ENCODE peak calls at places on chromosome 22, in nine cellular contexts. One of them, this sample, is unnamed.
A peak's percentile ranks its signal among the peaks of the same experiment; 100 is the strongest.

GRCh38 chr22:49502126-49502826 is 325.4 kb downstream of the BRD1 start:
- DNase-seq in epithelial cell of proximal tubule: peak; percentile 15
- DNase-seq in NB4: peak; percentile 94
- DNase-seq in IMR-90: no peak
- DNase-seq in AG09309: no peak
- DNase-seq in right lobe of liver: no peak
- DNase-seq in Caco-2: peak; percentile 25
- DNase-seq in cardiac muscle cell: no peak
- DNase-seq in HCT116: peak; percentile 68
- DNase-seq in this sample: no peak

GRCh38 chr22:49235463-49236300 is 592.0 kb downstream of the BRD1 start:
- DNase-seq in epithelial cell of proximal tubule: no peak
- DNase-seq in NB4: no peak
- DNase-seq in IMR-90: no peak
- DNase-seq in AG09309: no peak
- DNase-seq in right lobe of liver: no peak
- DNase-seq in Caco-2: peak; percentile 54
- DNase-seq in cardiac muscle cell: no peak
- DNase-seq in HCT116: no peak
- DNase-seq in this sample: no peak

GRCh38 chr22:31628969-31629723 is 32.9 kb downstream of the PISD start:
- DNase-seq in epithelial cell of proximal tubule: no peak
- DNase-seq in NB4: no peak
- DNase-seq in IMR-90: no peak
- DNase-seq in AG09309: no peak
- DNase-seq in right lobe of liver: no peak
- DNase-seq in Caco-2: no peak
- DNase-seq in cardiac muscle cell: no peak
- DNase-seq in HCT116: no peak
- DNase-seq in this sample: no peak

GRCh38 chr22:40436460-40437431 is 66.4 kb downstream of the SGSM3 start:
- DNase-seq in epithelial cell of proximal tubule: peak; percentile 19
- DNase-seq in NB4: peak; percentile 96
- DNase-seq in IMR-90: peak; percentile 74
- DNase-seq in AG09309: peak; percentile 63
- DNase-seq in right lobe of liver: no peak
- DNase-seq in Caco-2: peak; percentile 40
- DNase-seq in cardiac muscle cell: peak; percentile 78
- DNase-seq in HCT116: peak; percentile 53
- DNase-seq in this sample: peak; percentile 86

GRCh38 chr22:35445933-35446332 is 46.0 kb downstream of the MCM5 start:
- DNase-seq in epithelial cell of proximal tubule: no peak
- DNase-seq in NB4: no peak
- DNase-seq in IMR-90: no peak
- DNase-seq in AG09309: no peak
- DNase-seq in right lobe of liver: no peak
- DNase-seq in Caco-2: no peak
- DNase-seq in cardiac muscle cell: peak; percentile 17
- DNase-seq in HCT116: no peak
- DNase-seq in this sample: peak; percentile 18

GRCh38 chr22:21857501-21857914 is 9.9 kb downstream of the MAPK1 start:
- DNase-seq in epithelial cell of proximal tubule: no peak
- DNase-seq in NB4: no peak
- DNase-seq in IMR-90: peak; percentile 30
- DNase-seq in AG09309: no peak
- DNase-seq in right lobe of liver: no peak
- DNase-seq in Caco-2: peak; percentile 18
- DNase-seq in cardiac muscle cell: no peak
- DNase-seq in HCT116: no peak
- DNase-seq in this sample: no peak

GRCh38 chr22:24423519-24424000 is 3.8 kb upstream of the ADORA2A start:
- DNase-seq in epithelial cell of proximal tubule: no peak
- DNase-seq in NB4: peak; percentile 66
- DNase-seq in IMR-90: no peak
- DNase-seq in AG09309: no peak
- DNase-seq in right lobe of liver: no peak
- DNase-seq in Caco-2: peak; percentile 81
- DNase-seq in cardiac muscle cell: peak; percentile 46
- DNase-seq in HCT116: no peak
- DNase-seq in this sample: peak; percentile 14

GRCh38 chr22:27159016-27159415 is 501.6 kb downstream of the MIAT start:
- DNase-seq in epithelial cell of proximal tubule: no peak
- DNase-seq in NB4: no peak
- DNase-seq in IMR-90: no peak
- DNase-seq in AG09309: no peak
- DNase-seq in right lobe of liver: no peak
- DNase-seq in Caco-2: no peak
- DNase-seq in cardiac muscle cell: no peak
- DNase-seq in HCT116: no peak
- DNase-seq in this sample: no peak

GRCh38 chr22:31244044-31244942 is 32.2 kb downstream of the LIMK2 start:
- DNase-seq in epithelial cell of proximal tubule: no peak
- DNase-seq in NB4: no peak
- DNase-seq in IMR-90: peak; percentile 80
- DNase-seq in AG09309: no peak
- DNase-seq in right lobe of liver: no peak
- DNase-seq in Caco-2: peak; percentile 73
- DNase-seq in cardiac muscle cell: peak; percentile 80
- DNase-seq in HCT116: peak; percentile 33
- DNase-seq in this sample: peak; percentile 85

GRCh38 chr22:26481694-26482093 is 1.9 kb downstream of the HPS4 start:
- DNase-seq in epithelial cell of proximal tubule: no peak
- DNase-seq in NB4: no peak
- DNase-seq in IMR-90: no peak
- DNase-seq in AG09309: no peak
- DNase-seq in right lobe of liver: no peak
- DNase-seq in Caco-2: no peak
- DNase-seq in cardiac muscle cell: no peak
- DNase-seq in HCT116: no peak
- DNase-seq in this sample: no peak

GRCh38 chr22:38139901-38140300 is 29.4 kb upstream of the BAIAP2L2 start:
- DNase-seq in epithelial cell of proximal tubule: no peak
- DNase-seq in NB4: no peak
- DNase-seq in IMR-90: no peak
- DNase-seq in AG09309: no peak
- DNase-seq in right lobe of liver: peak; percentile 23
- DNase-seq in Caco-2: no peak
- DNase-seq in cardiac muscle cell: no peak
- DNase-seq in HCT116: no peak
- DNase-seq in this sample: no peak

GRCh38 chr22:38142606-38143005 is 32.1 kb upstream of the BAIAP2L2 start:
- DNase-seq in epithelial cell of proximal tubule: no peak
- DNase-seq in NB4: no peak
- DNase-seq in IMR-90: no peak
- DNase-seq in AG09309: no peak
- DNase-seq in right lobe of liver: peak; percentile 27
- DNase-seq in Caco-2: no peak
- DNase-seq in cardiac muscle cell: no peak
- DNase-seq in HCT116: no peak
- DNase-seq in this sample: no peak

GRCh38 chr22:38141574-38141973 is 31.1 kb upstream of the BAIAP2L2 start:
- DNase-seq in epithelial cell of proximal tubule: no peak
- DNase-seq in NB4: no peak
- DNase-seq in IMR-90: no peak
- DNase-seq in AG09309: no peak
- DNase-seq in right lobe of liver: peak; percentile 22
- DNase-seq in Caco-2: no peak
- DNase-seq in cardiac muscle cell: no peak
- DNase-seq in HCT116: no peak
- DNase-seq in this sample: no peak

GRCh38 chr22:38148252-38148651 is 33.4 kb downstream of the PLA2G6 start:
- DNase-seq in epithelial cell of proximal tubule: peak; percentile 35
- DNase-seq in NB4: no peak
- DNase-seq in IMR-90: peak; percentile 66
- DNase-seq in AG09309: peak; percentile 27
- DNase-seq in right lobe of liver: peak; percentile 23
- DNase-seq in Caco-2: no peak
- DNase-seq in cardiac muscle cell: peak; percentile 62
- DNase-seq in HCT116: peak; percentile 39
- DNase-seq in this sample: peak; percentile 39

DNA sequence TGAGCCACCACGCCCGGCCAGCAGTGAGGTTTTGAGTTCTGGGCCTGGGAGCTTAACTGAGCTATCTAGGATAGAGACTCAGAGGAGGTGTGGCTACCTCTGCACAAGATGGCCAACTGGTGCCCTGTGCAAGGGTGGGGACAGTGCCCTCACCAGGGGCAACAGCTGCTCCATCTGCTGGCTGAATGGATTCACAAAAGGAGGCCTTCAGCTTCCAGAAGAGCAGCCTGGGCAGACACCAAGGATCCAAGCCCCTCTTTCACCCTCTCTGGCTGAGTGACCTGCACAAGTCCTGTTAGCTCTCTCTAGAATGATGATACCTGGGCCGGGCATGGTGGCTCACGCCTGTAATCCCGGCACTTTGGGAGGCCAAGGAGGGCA is 33.5 kb upstream of the BAIAP2L2 start:
- DNase-seq in epithelial cell of proximal tubule: no peak
- DNase-seq in NB4: peak; percentile 34
- DNase-seq in IMR-90: no peak
- DNase-seq in AG09309: no peak
- DNase-seq in right lobe of liver: peak; percentile 29
- DNase-seq in Caco-2: no peak
- DNase-seq in cardiac muscle cell: no peak
- DNase-seq in HCT116: peak; percentile 35
- DNase-seq in this sample: no peak
- TF ChIP-seq CTCF in epithelial cell of proximal tubule: peak; percentile 37
- TF ChIP-seq CTCF in NB4: peak; percentile 14
- TF ChIP-seq CTCF in IMR-90: no peak
- TF ChIP-seq CTCF in AG09309: no peak
- TF ChIP-seq CTCF in right lobe of liver: no peak
- TF ChIP-seq CTCF in Caco-2: no peak
- TF ChIP-seq CTCF in cardiac muscle cell: no peak
- TF ChIP-seq CTCF in HCT116: peak; percentile 23
- TF ChIP-seq CTCF in this sample: no peak

DNA sequence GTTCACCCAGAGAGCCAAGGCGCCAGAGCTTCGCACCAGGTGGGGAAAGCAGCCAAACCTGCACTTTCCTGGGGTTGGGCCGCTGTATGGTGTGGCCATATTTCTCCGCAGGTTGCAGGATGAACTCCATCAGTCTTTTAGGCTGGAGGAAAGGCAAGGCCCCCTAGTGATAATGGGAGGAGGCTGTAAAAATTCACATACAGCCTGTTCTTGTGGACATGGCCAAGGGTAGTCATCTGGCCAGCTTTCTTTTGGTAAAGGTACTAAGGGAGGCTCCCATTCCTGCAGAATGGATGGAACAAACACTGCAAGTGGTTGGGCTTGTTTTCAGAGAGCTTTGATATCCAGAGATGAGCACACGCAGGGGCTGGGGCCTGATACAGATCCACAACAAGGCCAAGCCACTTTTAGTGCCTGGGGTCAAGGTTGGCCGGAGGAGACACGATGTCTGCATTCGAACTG is 29.6 kb downstream of the C22orf31 start:
- DNase-seq in epithelial cell of proximal tubule: no peak
- DNase-seq in NB4: no peak
- DNase-seq in IMR-90: no peak
- DNase-seq in AG09309: no peak
- DNase-seq in right lobe of liver: peak; percentile 69
- DNase-seq in Caco-2: no peak
- DNase-seq in cardiac muscle cell: peak; percentile 11
- DNase-seq in HCT116: no peak
- DNase-seq in this sample: no peak
- H3K4me3 ChIP-seq in epithelial cell of proximal tubule: peak overlapping the region; percentile 39
- H3K4me3 ChIP-seq in NB4: no peak overlapping the region
- H3K4me3 ChIP-seq in IMR-90: no peak overlapping the region
- H3K4me3 ChIP-seq in AG09309: no peak overlapping the region
- H3K4me3 ChIP-seq in right lobe of liver: no peak overlapping the region
- H3K4me3 ChIP-seq in Caco-2: no peak overlapping the region
- H3K4me3 ChIP-seq in cardiac muscle cell: no peak overlapping the region
- H3K4me3 ChIP-seq in HCT116: peak overlapping the region; percentile 45
- H3K4me3 ChIP-seq in this sample: peak overlapping the region; percentile 42

GRCh38 chr22:43534916-43535315 is 123.1 kb downstream of the MPPED1 start:
- DNase-seq in epithelial cell of proximal tubule: no peak
- DNase-seq in NB4: no peak
- DNase-seq in IMR-90: no peak
- DNase-seq in AG09309: no peak
- DNase-seq in right lobe of liver: peak; percentile 18
- DNase-seq in Caco-2: no peak
- DNase-seq in cardiac muscle cell: no peak
- DNase-seq in HCT116: no peak
- DNase-seq in this sample: no peak

GRCh38 chr22:43535741-43536140 is 123.9 kb downstream of the MPPED1 start:
- DNase-seq in epithelial cell of proximal tubule: no peak
- DNase-seq in NB4: no peak
- DNase-seq in IMR-90: no peak
- DNase-seq in AG09309: no peak
- DNase-seq in right lobe of liver: no peak
- DNase-seq in Caco-2: no peak
- DNase-seq in cardiac muscle cell: no peak
- DNase-seq in HCT116: no peak
- DNase-seq in this sample: no peak

GRCh38 chr22:43533656-43534428 is 122.0 kb downstream of the MPPED1 start:
- DNase-seq in epithelial cell of proximal tubule: no peak
- DNase-seq in NB4: no peak
- DNase-seq in IMR-90: no peak
- DNase-seq in AG09309: no peak
- DNase-seq in right lobe of liver: no peak
- DNase-seq in Caco-2: no peak
- DNase-seq in cardiac muscle cell: no peak
- DNase-seq in HCT116: no peak
- DNase-seq in this sample: no peak

GRCh38 chr22:43537019-43537585 is 125.3 kb downstream of the MPPED1 start:
- DNase-seq in epithelial cell of proximal tubule: no peak
- DNase-seq in NB4: peak; percentile 71
- DNase-seq in IMR-90: no peak
- DNase-seq in AG09309: no peak
- DNase-seq in right lobe of liver: peak; percentile 36
- DNase-seq in Caco-2: peak; percentile 45
- DNase-seq in cardiac muscle cell: no peak
- DNase-seq in HCT116: no peak
- DNase-seq in this sample: no peak

DNA sequence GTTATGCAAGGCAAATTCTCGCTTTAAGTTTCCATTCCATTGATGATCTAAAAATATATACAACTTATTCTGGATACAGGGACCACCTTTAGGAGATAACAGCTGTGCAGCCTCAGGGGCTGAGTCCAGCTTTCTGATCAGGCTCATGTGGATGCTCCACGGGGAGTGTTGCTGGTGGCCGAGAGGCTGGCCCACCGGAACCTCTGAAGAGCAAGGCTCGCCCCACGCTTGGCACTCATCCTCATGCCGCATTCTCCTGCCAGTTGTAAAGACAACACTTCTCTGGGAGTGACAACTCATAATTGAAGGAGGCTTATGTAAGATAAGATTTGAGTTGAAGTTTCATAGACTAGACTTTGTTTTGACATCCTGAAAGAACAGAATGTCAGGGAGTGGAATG is 123.5 kb downstream of the MPPED1 start:
- DNase-seq in epithelial cell of proximal tubule: no peak
- DNase-seq in NB4: no peak
- DNase-seq in IMR-90: no peak
- DNase-seq in AG09309: no peak
- DNase-seq in right lobe of liver: peak; percentile 25
- DNase-seq in Caco-2: no peak
- DNase-seq in cardiac muscle cell: no peak
- DNase-seq in HCT116: no peak
- DNase-seq in this sample: no peak
- TF ChIP-seq CTCF in epithelial cell of proximal tubule: no peak
- TF ChIP-seq CTCF in NB4: no peak
- TF ChIP-seq CTCF in IMR-90: no peak
- TF ChIP-seq CTCF in AG09309: no peak
- TF ChIP-seq CTCF in right lobe of liver: no peak
- TF ChIP-seq CTCF in Caco-2: no peak
- TF ChIP-seq CTCF in cardiac muscle cell: no peak
- TF ChIP-seq CTCF in HCT116: no peak
- TF ChIP-seq CTCF in this sample: no peak

GRCh38 chr22:38317995-38318715 is 922 bp upstream of the CSNK1E start:
- DNase-seq in epithelial cell of proximal tubule: no peak
- DNase-seq in NB4: peak; percentile 85
- DNase-seq in IMR-90: peak; percentile 93
- DNase-seq in AG09309: peak; percentile 79
- DNase-seq in right lobe of liver: no peak
- DNase-seq in Caco-2: peak; percentile 79
- DNase-seq in cardiac muscle cell: peak; percentile 88
- DNase-seq in HCT116: peak; percentile 81
- DNase-seq in this sample: peak; percentile 89
- H3K4me3 ChIP-seq in epithelial cell of proximal tubule: peak overlapping the region; percentile 50
- H3K4me3 ChIP-seq in NB4: peak overlapping the region; percentile 52
- H3K4me3 ChIP-seq in IMR-90: peak overlapping the region; percentile 38
- H3K4me3 ChIP-seq in AG09309: peak overlapping the region; percentile 55
- H3K4me3 ChIP-seq in right lobe of liver: no peak overlapping the region
- H3K4me3 ChIP-seq in Caco-2: peak overlapping the region; percentile 81
- H3K4me3 ChIP-seq in cardiac muscle cell: peak overlapping the region; percentile 36
- H3K4me3 ChIP-seq in HCT116: peak overlapping the region; percentile 55
- H3K4me3 ChIP-seq in this sample: peak overlapping the region; percentile 60

This sample was measured in fibroblast of the aortic adventitia.